ENCODE peak calls at places on chromosomes 11 and 22, in five cellular contexts. Z is heart left ventricle, D is adipocyte, Y is mesendoderm, O is H1. W is an unnamed sample.
A peak's percentile ranks its signal among the peaks of the same experiment; 100 is the strongest.

GRCh38 chr11:13896175-13896989 is 66.1 kb upstream of the SPON1 start:
- DNase-seq in Y (no peak), D (no peak), Z (no peak), O (no peak), W (no peak)

GRCh38 chr11:62770778-62771143 is 435 bp upstream of the TAF6L start:
- DNase-seq in O (no peak), Z (peak; percentile 44), Y (no peak), D (no peak), W (peak; percentile 69)

GRCh38 chr11:45906096-45906682 is 882 bp downstream of the FREY1 start:
- DNase-seq in D (no peak), O (no peak), Z (no peak), Y (peak; percentile 46), W (no peak)

GRCh38 chr22:20520093-20520511 is 12.7 kb downstream of the MED15 start:
- DNase-seq in Z (no peak), Y (peak; percentile 50), D (no peak), O (no peak), W (no peak)

GRCh38 chr11:117535201-117535869 is 207.7 kb downstream of the CEP164 start:
- DNase-seq in Z (peak; percentile 49), D (no peak), O (no peak), Y (no peak), W (no peak)

GRCh38 chr11:36227044-36227443 is 62.2 kb downstream of the COMMD9 start:
- DNase-seq in O (no peak), Y (no peak), D (no peak), Z (no peak), W (no peak)

GRCh38 chr22:47367993-47368945 is 605.8 kb downstream of the TBC1D22A start:
- DNase-seq in D (no peak), O (no peak), Y (no peak), Z (no peak), W (no peak)

GRCh38 chr11:15779518-15779917 is 576.8 kb downstream of the SOX6 start:
- DNase-seq in Y (no peak), O (no peak), Z (no peak), D (no peak), W (no peak)

GRCh38 chr11:131371791-131372104 is 1.3 kb downstream of the NTM start:
- DNase-seq in Y (no peak), O (no peak), D (no peak), Z (no peak), W (no peak)

GRCh38 chr11:131370901-131371790 is 731 bp downstream of the NTM start:
- DNase-seq in O (no peak), Y (peak; percentile 15), Z (no peak), D (no peak), W (no peak)

GRCh38 chr11:131373326-131373725 is 2.9 kb downstream of the NTM start:
- DNase-seq in Z (no peak), Y (peak; percentile 85), O (no peak), D (no peak), W (peak; percentile 39)

GRCh38 chr11:131372243-131372930 is 2.0 kb downstream of the NTM start:
- DNase-seq in D (no peak), Y (peak; percentile 59), O (no peak), Z (no peak), W (no peak)

GRCh38 chr11:131370090-131370751 is at the start of gene NTM:
- DNase-seq in O (no peak), Z (no peak), D (peak; percentile 40), Y (peak; percentile 14), W (no peak)
- H3K4me3 ChIP-seq in O (no peak within 1 kb of the TSS), Z (peak within 1 kb of the TSS; percentile 19), D (peak within 1 kb of the TSS; percentile 62), Y (no peak within 1 kb of the TSS), W (no peak within 1 kb of the TSS)

GRCh38 chr22:23903328-23903971 is 9.3 kb downstream of the MIF start:
- DNase-seq in D (no peak), Y (no peak), Z (no peak), O (no peak), W (no peak)
- H3K36me3 ChIP-seq in D (no peaks in the 10 kb centered on the region), Y (no peaks in the 10 kb centered on the region), Z (no peaks in the 10 kb centered on the region), O (no peaks in the 10 kb centered on the region), W (no peaks in the 10 kb centered on the region)

GRCh38 chr11:72240461-72241289 is 3.3 kb downstream of the PHOX2A start:
- DNase-seq in Y (peak; percentile 21), O (no peak), D (no peak), Z (no peak), W (peak; percentile 80)
- H3K27me3 ChIP-seq in Y (peaks cover 38% of the 10 kb centered on the region), O (peaks cover 72% of the 10 kb centered on the region), D (peaks cover 36% of the 10 kb centered on the region), Z (peaks cover 31% of the 10 kb centered on the region), W (peaks cover 66% of the 10 kb centered on the region)

DNA sequence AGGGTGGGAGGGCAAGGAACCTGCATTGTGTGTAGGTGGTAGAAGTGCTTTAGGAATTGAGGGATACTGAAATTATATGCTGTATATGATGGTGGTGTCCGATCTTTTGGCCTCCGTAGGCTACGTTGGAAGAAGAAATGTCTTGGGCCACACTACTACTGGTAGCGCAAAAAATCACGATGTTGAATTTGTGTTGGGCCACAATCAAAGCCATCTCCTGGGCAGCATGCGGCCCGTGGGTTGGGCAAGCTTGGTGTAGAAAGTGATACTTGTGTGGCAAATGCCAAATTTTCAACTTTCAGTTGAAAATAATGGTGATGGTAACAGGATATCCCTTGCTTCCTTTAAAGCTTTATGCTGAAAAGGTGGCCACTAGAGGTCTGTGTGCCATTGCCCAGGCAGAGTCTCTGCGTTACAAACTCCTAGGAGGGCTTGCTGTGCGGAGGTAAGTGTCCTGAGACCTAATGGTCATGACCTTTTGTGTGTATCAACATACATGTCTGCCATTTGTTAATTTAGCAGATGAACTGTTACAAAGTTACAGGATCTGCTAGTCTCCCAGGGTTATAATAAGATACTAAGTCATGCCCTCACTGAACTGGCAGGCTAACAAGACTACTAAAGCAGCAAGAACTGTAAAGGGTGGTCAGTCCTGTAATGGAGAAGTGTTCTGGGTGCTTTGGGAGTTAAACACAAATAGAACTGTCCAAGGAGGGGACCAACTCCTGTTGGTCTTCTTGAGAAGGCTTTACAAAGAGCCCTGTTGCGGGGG is 2.9 kb downstream of the RPS3 start:
- DNase-seq in Y (no peak), O (no peak), Z (no peak), D (no peak), W (no peak)
- H3K4me3 ChIP-seq in Y (peak overlapping the region; percentile 9), O (peak overlapping the region; percentile 86), Z (no peak overlapping the region), D (peak overlapping the region; percentile 100), W (no peak overlapping the region)